ENCODE peak calls at places on chromosomes 11 and 22, in seven cellular contexts. A, W, H, V, J, T and Y are unnamed samples.

GRCh38 chr11:8759634-8760033 is 77.0 kb downstream of the RPL27A start:
- DNase-seq in A (no peak), W (no peak), H (no peak), V (no peak), J (no peak), T (no peak), Y (no peak)

GRCh38 chr11:86696004-86696403 is 23.6 kb upstream of the ME3 start:
- DNase-seq in A (peak), W (no peak), H (no peak), V (peak), J (no peak), T (no peak), Y (no peak)

GRCh38 chr22:40112595-40112994 is 65.1 kb upstream of the TNRC6B start:
- DNase-seq in A (no peak), W (no peak), H (no peak), V (no peak), J (no peak), T (no peak), Y (no peak)

GRCh38 chr11:38791346-38791961 is 2193.4 kb upstream of the RAG2 start:
- DNase-seq in A (peak), W (peak), H (peak), V (peak), J (peak), T (peak), Y (peak)

GRCh38 chr11:58957922-58958321 is 18.6 kb downstream of the GLYATL1 start:
- DNase-seq in A (no peak), W (no peak), H (peak), V (no peak), J (no peak), T (no peak), Y (no peak)

GRCh38 chr11:11179239-11179638 is 173.8 kb downstream of the CSNK2A3 start:
- DNase-seq in A (peak), W (no peak), H (no peak), V (peak), J (no peak), T (no peak), Y (no peak)

GRCh38 chr11:2085251-2086066 is 53.7 kb downstream of the IGF2 start:
- DNase-seq in A (no peak), W (no peak), H (no peak), V (no peak), J (no peak), T (no peak), Y (no peak)

GRCh38 chr22:46845281-46846153 is 83.1 kb downstream of the TBC1D22A start:
- DNase-seq in A (no peak), W (no peak), H (no peak), V (peak), J (no peak), T (no peak), Y (no peak)

GRCh38 chr11:123558536-123559315 is 95.7 kb downstream of the SCN3B start:
- DNase-seq in A (no peak), W (no peak), H (no peak), V (no peak), J (no peak), T (no peak), Y (no peak)

GRCh38 chr11:68923614-68924013 is 19.9 kb downstream of the IGHMBP2 start:
- DNase-seq in A (no peak), W (no peak), H (no peak), V (no peak), J (no peak), T (no peak), Y (no peak)

GRCh38 chr11:44823920-44824704 is 97.3 kb downstream of the TSPAN18 start:
- DNase-seq in A (no peak), W (no peak), H (no peak), V (no peak), J (no peak), T (no peak), Y (peak)

GRCh38 chr11:124879999-124880611 is 14.9 kb downstream of the ROBO3 start:
- DNase-seq in A (no peak), W (no peak), H (no peak), V (no peak), J (no peak), T (no peak), Y (no peak)

GRCh38 chr22:26161746-26162145 is 7.5 kb upstream of the SEZ6L start:
- DNase-seq in A (no peak), W (no peak), H (peak), V (no peak), J (no peak), T (no peak), Y (no peak)

GRCh38 chr11:126514061-126514713 is 158.7 kb downstream of the ST3GAL4 start:
- DNase-seq in A (no peak), W (no peak), H (no peak), V (no peak), J (no peak), T (no peak), Y (no peak)

GRCh38 chr22:47392729-47393128 is 630.3 kb downstream of the TBC1D22A start:
- DNase-seq in A (no peak), W (no peak), H (no peak), V (no peak), J (no peak), T (no peak), Y (no peak)

GRCh38 chr11:43756575-43756974 is 76.0 kb downstream of the HSD17B12 start:
- DNase-seq in A (peak), W (no peak), H (no peak), V (no peak), J (no peak), T (no peak), Y (no peak)

GRCh38 chr11:65868076-65868667 is 4.4 kb downstream of the EFEMP2 start:
- DNase-seq in A (no peak), W (no peak), H (peak), V (no peak), J (no peak), T (no peak), Y (no peak)